ENCODE peak calls at places on chromosome 15, in four cellular contexts. G, S, E and U are unnamed samples.

GRCh38 chr15:63042879-63043340 is 363 bp downstream of the TPM1 start:
- DNase-seq in G (no peak), S (no peak), E (no peak), U (no peak)

GRCh38 chr15:97547381-97547780 is 413.1 kb upstream of the ARRDC4 start:
- DNase-seq in G (no peak), S (no peak), E (no peak), U (no peak)

GRCh38 chr15:70195808-70196304 is 98.1 kb upstream of the TLE3 start:
- DNase-seq in G (peak; percentile 80), S (no peak), E (no peak), U (peak; percentile 91)

GRCh38 chr15:20352241-20353200 is 189.1 kb downstream of the GOLGA6L6 start:
- DNase-seq in G (no peak), S (no peak), E (no peak), U (no peak)

GRCh38 chr15:43150171-43150929 is 17.0 kb downstream of the TMEM62 start:
- DNase-seq in G (peak; percentile 69), S (no peak), E (no peak), U (peak; percentile 99)

GRCh38 chr15:50943623-50944022 is 35.1 kb downstream of the AP4E1 start:
- DNase-seq in G (no peak), S (no peak), E (no peak), U (no peak)

GRCh38 chr15:83654379-83655236 is 685 bp downstream of the ADAMTSL3 start:
- DNase-seq in G (no peak), S (no peak), E (no peak), U (no peak)

GRCh38 chr15:70160267-70160666 is 62.5 kb upstream of the TLE3 start:
- DNase-seq in G (peak; percentile 34), S (no peak), E (no peak), U (peak; percentile 82)

GRCh38 chr15:91948001-91948608 is 94.6 kb downstream of the SLCO3A1 start:
- DNase-seq in G (no peak), S (peak; percentile 56), E (no peak), U (peak; percentile 37)

DNA sequence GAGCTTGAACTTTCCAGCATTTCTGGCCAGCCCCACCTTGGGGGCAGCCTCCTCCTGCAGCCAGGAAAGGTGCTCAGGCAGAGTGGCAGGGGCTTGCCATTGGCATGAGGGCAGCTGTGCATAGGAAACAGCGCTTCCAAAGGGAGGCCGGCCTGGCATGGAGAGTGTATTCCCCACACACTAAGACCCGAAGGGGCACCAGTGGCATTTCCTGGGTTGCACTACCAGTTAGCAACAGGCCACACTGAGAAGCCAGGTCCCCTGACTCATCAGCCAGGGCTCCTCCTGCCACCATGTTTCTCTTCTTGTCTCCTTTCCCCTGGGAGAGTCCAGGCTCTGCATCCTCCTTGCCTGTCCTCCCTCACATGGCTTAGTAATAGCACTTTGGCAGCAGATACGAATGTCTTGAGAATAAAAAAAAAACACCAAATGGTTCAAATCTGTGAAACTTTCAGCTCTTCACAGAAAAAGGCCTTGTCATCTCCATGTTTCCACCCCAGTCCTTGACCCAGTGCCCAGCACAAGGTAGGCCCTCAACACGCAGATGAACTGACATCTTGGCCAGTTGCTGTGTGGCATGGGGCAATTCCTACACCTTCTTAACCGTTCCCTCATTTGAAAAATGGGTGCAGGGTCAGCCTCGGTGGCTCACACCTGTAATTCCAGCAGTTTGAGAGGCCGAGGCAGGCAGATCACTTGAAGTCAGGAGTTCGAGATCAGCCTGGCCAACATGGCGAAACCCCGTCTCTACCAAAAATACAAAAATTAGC is 180.4 kb downstream of the SMAD6 start:
- DNase-seq in G (peak; percentile 30), S (no peak), E (no peak), U (peak; percentile 72)
- H2BK12ac ChIP-seq in G (peak overlapping the region; percentile 99), S (peak overlapping the region; percentile 99), E (peak overlapping the region; percentile 99), U (peak overlapping the region; percentile 88)

GRCh38 chr15:85380217-85380859 is at the start of gene AKAP13:
- DNase-seq in G (peak; percentile 99), S (peak; percentile 98), E (peak; percentile 98), U (peak; percentile 99)
- H3K18ac ChIP-seq in G (peak within 1 kb of the TSS; percentile 92), S (peak within 1 kb of the TSS; percentile 87), E (peak within 1 kb of the TSS; percentile 91), U (peak within 1 kb of the TSS; percentile 83)

GRCh38 chr15:39172380-39173281 is 408.2 kb upstream of the THBS1 start:
- DNase-seq in G (peak; percentile 60), S (no peak), E (no peak), U (peak; percentile 80)
- H2BK12ac ChIP-seq in G (peak overlapping the region; percentile 4), S (peak overlapping the region; percentile 56), E (no peak overlapping the region), U (peak overlapping the region; percentile 64)

DNA sequence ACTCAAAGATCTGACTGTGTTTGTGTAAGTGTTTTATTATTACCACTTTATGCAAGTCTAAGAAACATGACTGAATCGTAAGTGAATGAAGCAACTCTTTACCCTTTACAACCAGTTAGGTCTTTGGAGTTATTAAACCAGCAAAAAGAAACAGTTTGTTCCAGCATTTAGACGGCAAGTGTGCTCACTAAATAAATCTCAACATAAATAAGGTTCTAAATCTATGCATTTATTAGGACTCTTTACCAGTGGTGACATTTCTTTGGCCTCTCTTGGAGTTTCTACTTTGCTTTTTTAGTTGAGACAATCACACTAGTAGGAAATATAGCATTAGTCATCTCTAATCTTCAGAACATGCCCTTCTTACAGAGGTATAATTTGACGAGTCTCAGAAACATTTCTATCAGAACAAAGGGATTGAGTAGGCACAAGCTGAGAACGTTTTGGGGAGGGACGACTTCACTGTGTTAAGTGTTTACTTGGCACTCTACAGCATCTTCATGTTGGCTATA is 739.9 kb upstream of the NR2F2 start:
- DNase-seq in G (no peak), S (no peak), E (no peak), U (peak; percentile 48)
- H3K18ac ChIP-seq in G (no peak overlapping the region), S (no peak overlapping the region), E (no peak overlapping the region), U (no peak overlapping the region)

GRCh38 chr15:98668566-98669308 is 20.4 kb downstream of the IGF1R start:
- DNase-seq in G (no peak), S (no peak), E (no peak), U (peak; percentile 80)
- H2BK12ac ChIP-seq in G (no peak overlapping the region), S (peak overlapping the region; percentile 17), E (no peak overlapping the region), U (peak overlapping the region; percentile 35)

GRCh38 chr15:73923488-73924164 is 2.6 kb upstream of the LOXL1 start:
- DNase-seq in G (no peak), S (no peak), E (no peak), U (no peak)
- H3K18ac ChIP-seq in G (peak overlapping the region; percentile 15), S (peak overlapping the region; percentile 83), E (no peak overlapping the region), U (peak overlapping the region; percentile 92)

GRCh38 chr15:59353994-59354951 is 18.4 kb downstream of the MYO1E start:
- DNase-seq in G (no peak), S (peak; percentile 65), E (no peak), U (no peak)
- H2BK12ac ChIP-seq in G (no peak overlapping the region), S (peak overlapping the region; percentile 98), E (no peak overlapping the region), U (no peak overlapping the region)

DNA sequence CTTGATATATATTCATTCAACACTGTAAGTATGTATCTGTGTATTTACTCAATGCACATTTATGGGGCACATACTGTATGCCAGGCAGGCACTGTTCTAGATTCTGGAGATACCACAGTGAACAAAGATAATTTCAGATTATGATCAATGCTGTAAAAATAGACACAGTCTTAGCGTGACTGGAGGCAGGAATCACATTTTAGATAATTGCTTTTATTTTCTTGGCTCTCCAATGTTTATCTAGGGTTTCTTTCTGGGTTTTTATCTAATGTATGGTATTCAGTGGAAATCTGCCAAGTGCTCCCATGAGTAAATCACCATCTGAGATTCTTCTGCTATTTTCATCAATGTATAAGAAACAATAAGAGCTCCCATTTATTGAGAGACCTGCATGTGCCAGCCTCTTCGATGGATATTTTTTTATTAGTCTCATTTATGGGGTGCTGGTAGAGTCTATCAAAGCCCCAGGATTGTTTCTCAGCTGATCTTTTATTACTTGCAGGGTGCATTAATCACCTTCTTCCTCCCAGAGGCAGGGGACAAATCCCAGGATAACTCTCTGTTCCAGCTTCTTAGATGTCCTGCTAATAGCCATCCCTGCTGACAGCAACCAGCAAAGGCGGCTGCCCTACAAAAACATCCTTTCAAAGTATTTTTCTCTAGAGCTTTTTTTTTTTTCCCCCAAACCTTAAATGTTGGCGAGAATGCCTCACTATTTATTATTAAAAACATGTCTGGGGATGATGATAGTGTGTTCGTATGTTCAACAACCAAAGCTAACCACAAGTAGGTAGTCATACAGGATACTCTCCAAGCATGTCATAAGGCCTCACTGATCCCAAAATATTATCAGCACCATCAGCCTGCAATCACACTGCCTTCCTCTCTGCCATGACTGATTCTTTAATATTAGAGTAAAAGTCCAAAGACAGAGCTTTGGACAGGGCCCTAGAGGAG is 331.0 kb upstream of the RASGRP1 start:
- DNase-seq in G (no peak), S (no peak), E (no peak), U (peak; percentile 71)
- H3K18ac ChIP-seq in G (no peak overlapping the region), S (no peak overlapping the region), E (no peak overlapping the region), U (peak overlapping the region; percentile 64)

GRCh38 chr15:90839187-90840071 is 29.0 kb upstream of the FURIN start:
- DNase-seq in G (peak; percentile 77), S (peak; percentile 85), E (peak; percentile 33), U (no peak)
- H2BK12ac ChIP-seq in G (peak overlapping the region; percentile 81), S (peak overlapping the region; percentile 96), E (peak overlapping the region; percentile 95), U (no peak overlapping the region)

GRCh38 chr15:60971719-60972118 is 257.4 kb downstream of the RORA start:
- DNase-seq in G (no peak), S (no peak), E (no peak), U (no peak)
- H3K18ac ChIP-seq in G (no peak overlapping the region), S (peak overlapping the region; percentile 13), E (no peak overlapping the region), U (no peak overlapping the region)